ENCODE peak calls at places on chromosome 2, in ten cellular contexts. E, R, S, Y, D, Z, U, O, A and K are unnamed samples.

GRCh38 chr2:43103093-43103404 is 123.4 kb downstream of the ZFP36L2 start:
- DNase-seq in E (no peak), U (no peak), R (no peak), O (no peak), Y (no peak), S (no peak), A (no peak), D (no peak), Z (no peak), K (no peak)

GRCh38 chr2:20439503-20439902 is 7.4 kb upstream of the RHOB start:
- DNase-seq in D (no peak), Y (no peak), Z (no peak), E (no peak), S (peak; percentile 44), O (no peak), A (peak; percentile 97), U (no peak), R (peak; percentile 42), K (no peak)

GRCh38 chr2:20629181-20629580 is 21.7 kb downstream of the HS1BP3 start:
- DNase-seq in A (no peak), R (no peak), O (no peak), U (no peak), D (peak; percentile 22), Y (no peak), Z (no peak), S (no peak), E (no peak), K (no peak)

GRCh38 chr2:218378053-218378452 is 4.0 kb upstream of the SLC11A1 start:
- DNase-seq in U (no peak), D (no peak), S (no peak), A (no peak), E (no peak), Z (no peak), O (no peak), R (no peak), Y (no peak), K (no peak)

GRCh38 chr2:225452677-225453076 is 53.2 kb downstream of the NYAP2 start:
- DNase-seq in Z (no peak), R (no peak), E (no peak), Y (no peak), U (no peak), O (no peak), S (no peak), A (no peak), D (no peak), K (no peak)

GRCh38 chr2:20868377-20868776 is 45.5 kb upstream of the LDAH start:
- DNase-seq in O (no peak), R (no peak), A (no peak), S (no peak), Z (no peak), E (no peak), U (peak; percentile 40), Y (no peak), D (no peak), K (no peak)

GRCh38 chr2:43171789-43172188 is 54.6 kb downstream of the ZFP36L2 start:
- DNase-seq in Y (no peak), R (no peak), A (no peak), E (peak; percentile 12), Z (no peak), U (no peak), S (no peak), D (no peak), O (no peak), K (no peak)

GRCh38 chr2:160228141-160228963 is 28.3 kb upstream of the ITGB6 start:
- DNase-seq in E (peak; percentile 89), D (no peak), A (no peak), O (no peak), Y (no peak), U (no peak), R (peak; percentile 92), S (no peak), Z (no peak), K (no peak)

GRCh38 chr2:160810406-160810805 is 316.8 kb upstream of the RBMS1 start:
- DNase-seq in O (no peak), Z (no peak), E (no peak), U (no peak), R (no peak), S (no peak), A (no peak), Y (no peak), D (no peak), K (no peak)

GRCh38 chr2:49255325-49256023 is 101.2 kb upstream of the FSHR start:
- DNase-seq in E (peak; percentile 18), A (peak; percentile 19), Z (no peak), O (no peak), S (peak; percentile 65), R (no peak), U (no peak), D (no peak), Y (peak; percentile 87), K (peak; percentile 79)